ENCODE peak calls at places on chromosomes 12 and 14, in seven cellular contexts. F, P, Q, U, R, W and C are unnamed samples.

GRCh38 chr12:50715174-50715573 is 48.7 kb upstream of the ATF1 start:
- DNase-seq in F (no peak), P (no peak), Q (peak), U (no peak), R (no peak), W (no peak), C (no peak)

GRCh38 chr14:85532981-85533820 is 3.3 kb downstream of the FLRT2 start:
- DNase-seq in F (peak), P (peak), Q (peak), U (peak), R (peak), W (peak), C (no peak)

GRCh38 chr14:33943081-33943480 is 7.8 kb downstream of the EGLN3 start:
- DNase-seq in F (no peak), P (no peak), Q (no peak), U (no peak), R (no peak), W (no peak), C (no peak)

GRCh38 chr14:92937229-92937937 is 14.4 kb downstream of the CHGA start:
- DNase-seq in F (no peak), P (no peak), Q (no peak), U (no peak), R (no peak), W (no peak), C (no peak)

GRCh38 chr14:60757617-60758016 is 23.1 kb downstream of the MNAT1 start:
- DNase-seq in F (no peak), P (peak), Q (peak), U (no peak), R (no peak), W (no peak), C (no peak)

GRCh38 chr14:36952702-36953101 is 219.7 kb downstream of the SLC25A21 start:
- DNase-seq in F (no peak), P (no peak), Q (peak), U (peak), R (no peak), W (no peak), C (no peak)

GRCh38 chr12:127487031-127487430 is 779.9 kb upstream of the TMEM132C start:
- DNase-seq in F (no peak), P (no peak), Q (no peak), U (no peak), R (no peak), W (no peak), C (no peak)

GRCh38 chr12:130929363-130929762 is 24.3 kb upstream of the ADGRD1 start:
- DNase-seq in F (no peak), P (no peak), Q (no peak), U (no peak), R (no peak), W (no peak), C (no peak)

GRCh38 chr12:6039894-6040601 is 84.4 kb downstream of the VWF start:
- DNase-seq in F (peak), P (peak), Q (peak), U (peak), R (peak), W (no peak), C (peak)

GRCh38 chr12:89664441-89664840 is 44.2 kb downstream of the ATP2B1 start:
- DNase-seq in F (no peak), P (no peak), Q (no peak), U (peak), R (no peak), W (no peak), C (no peak)

GRCh38 chr14:39395555-39396254 is 36.5 kb downstream of the FBXO33 start:
- DNase-seq in F (no peak), P (no peak), Q (peak), U (no peak), R (no peak), W (no peak), C (no peak)

GRCh38 chr12:48198619-48198973 is 4.5 kb downstream of the OR10AD1 start:
- DNase-seq in F (no peak), P (no peak), Q (no peak), U (peak), R (peak), W (no peak), C (no peak)

GRCh38 chr14:91170504-91171121 is 56.7 kb downstream of the DGLUCY start:
- DNase-seq in F (no peak), P (no peak), Q (peak), U (no peak), R (no peak), W (no peak), C (no peak)

GRCh38 chr12:49483621-49484020 is 55.2 kb upstream of the KCNH3 start:
- DNase-seq in F (no peak), P (no peak), Q (no peak), U (peak), R (no peak), W (no peak), C (peak)

GRCh38 chr12:112887542-112887941 is 19.2 kb upstream of the OAS1 start:
- DNase-seq in F (no peak), P (no peak), Q (no peak), U (no peak), R (no peak), W (no peak), C (no peak)

GRCh38 chr12:129110575-129110974 is 257.3 kb downstream of the GLT1D1 start:
- DNase-seq in F (no peak), P (no peak), Q (no peak), U (no peak), R (no peak), W (no peak), C (peak)

GRCh38 chr12:131391399-131391798 is 319.5 kb upstream of the SFSWAP start:
- DNase-seq in F (no peak), P (no peak), Q (no peak), U (no peak), R (no peak), W (no peak), C (no peak)

GRCh38 chr12:16880864-16881285 is 274.9 kb upstream of the LMO3 start:
- DNase-seq in F (peak), P (no peak), Q (no peak), U (peak), R (peak), W (peak), C (no peak)

GRCh38 chr12:107283652-107284051 is 190.3 kb upstream of the CRY1 start:
- DNase-seq in F (no peak), P (no peak), Q (no peak), U (no peak), R (no peak), W (no peak), C (no peak)

GRCh38 chr12:94614288-94614721 is 36.1 kb downstream of the TMCC3 start:
- DNase-seq in F (no peak), P (no peak), Q (no peak), U (peak), R (peak), W (peak), C (peak)

GRCh38 chr12:113184900-113185179 is 438 bp downstream of the DDX54 start:
- DNase-seq in F (peak), P (peak), Q (peak), U (peak), R (peak), W (peak), C (peak)

GRCh38 chr12:132007041-132007440 is 57.3 kb downstream of the EP400 start:
- DNase-seq in F (no peak), P (no peak), Q (no peak), U (no peak), R (no peak), W (no peak), C (no peak)

GRCh38 chr14:40981247-40981646 is 625.4 kb upstream of the LRFN5 start:
- DNase-seq in F (no peak), P (no peak), Q (no peak), U (peak), R (no peak), W (no peak), C (peak)

GRCh38 chr14:24441904-24442239 is 704 bp downstream of the SDR39U1 start:
- DNase-seq in F (no peak), P (no peak), Q (peak), U (no peak), R (no peak), W (no peak), C (peak)

GRCh38 chr14:27096091-27096490 is 498.3 kb upstream of the NOVA1 start:
- DNase-seq in F (no peak), P (no peak), Q (no peak), U (no peak), R (no peak), W (no peak), C (no peak)

GRCh38 chr14:103697601-103698379 is 17.5 kb downstream of the XRCC3 start:
- DNase-seq in F (no peak), P (no peak), Q (no peak), U (no peak), R (no peak), W (no peak), C (no peak)

GRCh38 chr12:126982707-126983106 is 1284.3 kb upstream of the TMEM132C start:
- DNase-seq in F (no peak), P (no peak), Q (no peak), U (no peak), R (no peak), W (no peak), C (no peak)

GRCh38 chr14:53495846-53496343 is 342.8 kb upstream of the DDHD1 start:
- DNase-seq in F (no peak), P (no peak), Q (no peak), U (no peak), R (no peak), W (no peak), C (no peak)

GRCh38 chr14:35155962-35156361 is 33.6 kb downstream of the PRORP start:
- DNase-seq in F (no peak), P (peak), Q (peak), U (no peak), R (no peak), W (no peak), C (peak)

GRCh38 chr12:19482036-19482435 is 42.7 kb downstream of the AEBP2 start:
- DNase-seq in F (no peak), P (peak), Q (no peak), U (peak), R (no peak), W (no peak), C (peak)

GRCh38 chr12:74689071-74689655 is 151.5 kb downstream of the ATXN7L3B start:
- DNase-seq in F (no peak), P (peak), Q (peak), U (peak), R (no peak), W (peak), C (peak)

GRCh38 chr12:63820427-63820826 is 24.1 kb upstream of the SRGAP1 start:
- DNase-seq in F (no peak), P (no peak), Q (no peak), U (no peak), R (no peak), W (no peak), C (no peak)

GRCh38 chr14:68734231-68734732 is 58.6 kb downstream of the ZFP36L1 start:
- DNase-seq in F (no peak), P (peak), Q (peak), U (no peak), R (no peak), W (no peak), C (peak)

GRCh38 chr12:101299931-101300330 is 20.0 kb downstream of the UTP20 start:
- DNase-seq in F (no peak), P (no peak), Q (peak), U (no peak), R (no peak), W (no peak), C (no peak)

GRCh38 chr12:111351026-111351425 is 17.9 kb downstream of the PHETA1 start:
- DNase-seq in F (no peak), P (no peak), Q (no peak), U (no peak), R (no peak), W (no peak), C (no peak)

GRCh38 chr12:106871477-106871876 is 84.2 kb upstream of the TMEM263 start:
- DNase-seq in F (no peak), P (peak), Q (peak), U (no peak), R (no peak), W (no peak), C (peak)

DNA sequence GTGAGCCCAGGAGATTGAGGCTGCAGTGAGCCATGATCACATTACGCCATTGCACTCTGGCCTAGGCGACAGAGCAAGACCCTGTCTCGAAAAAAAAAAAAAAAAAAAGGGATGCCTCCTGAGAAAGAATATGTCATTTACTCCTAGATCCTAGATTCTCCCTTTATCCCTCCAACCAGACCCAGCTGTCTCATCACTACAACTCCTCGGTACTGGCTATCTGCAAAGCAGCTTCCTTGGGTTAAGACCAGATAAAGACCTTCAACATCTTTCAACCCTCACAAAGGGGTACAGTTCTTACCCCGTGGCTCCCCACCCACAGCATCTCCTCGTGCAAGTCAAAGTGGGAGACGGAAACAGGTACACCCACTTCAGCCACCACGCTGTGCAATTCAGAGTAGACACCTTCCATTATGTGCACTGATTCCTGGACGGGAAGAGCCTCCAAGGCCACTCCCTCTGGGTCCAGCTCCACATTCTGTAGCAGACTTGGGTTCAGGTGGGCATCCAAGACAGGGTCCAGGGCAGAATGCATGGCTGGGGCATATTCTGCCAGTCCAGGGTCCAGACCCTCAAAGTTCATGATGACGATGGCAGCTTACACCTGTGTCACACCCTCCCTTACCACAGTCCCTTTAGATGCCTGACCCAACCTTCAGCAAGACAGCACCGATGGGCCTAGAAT is 1.1 kb downstream of the PAN2 start:
- DNase-seq in F (no peak), P (no peak), Q (no peak), U (no peak), R (no peak), W (no peak), C (no peak)
- H3K4ac ChIP-seq in F (no peak), P (peak), Q (peak), U (peak), R (no peak), W (peak), C (peak)

DNA sequence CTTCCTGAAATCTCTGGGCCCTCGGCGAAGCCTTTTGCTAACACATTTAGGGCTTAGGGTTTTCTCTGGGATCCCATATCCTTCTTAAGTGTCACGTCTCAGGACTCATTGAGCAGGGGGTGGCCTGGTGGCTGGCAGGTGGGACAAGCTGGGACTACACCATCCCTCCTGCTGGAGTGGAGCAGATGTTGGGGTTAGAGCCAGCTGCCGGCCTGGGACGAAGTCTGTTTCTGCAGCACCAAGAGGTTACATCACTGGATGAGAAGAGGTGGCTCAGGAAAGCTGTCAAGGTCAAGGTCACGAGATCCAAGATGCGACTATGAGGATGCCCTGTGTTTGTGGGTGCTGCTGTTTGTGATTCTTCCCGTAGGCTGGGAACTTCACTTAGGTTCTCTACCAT is 16.3 kb downstream of the SMCO2 start:
- DNase-seq in F (no peak), P (no peak), Q (no peak), U (no peak), R (no peak), W (no peak), C (no peak)
- H3K4ac ChIP-seq in F (no peak), P (no peak), Q (peak), U (no peak), R (no peak), W (no peak), C (no peak)

GRCh38 chr12:2319747-2320146 is 267.0 kb downstream of the CACNA1C start:
- DNase-seq in F (no peak), P (peak), Q (peak), U (peak), R (no peak), W (no peak), C (no peak)

GRCh38 chr12:2319136-2319535 is 266.3 kb downstream of the CACNA1C start:
- DNase-seq in F (no peak), P (no peak), Q (no peak), U (no peak), R (no peak), W (no peak), C (no peak)

GRCh38 chr12:2317819-2318218 is 265.0 kb downstream of the CACNA1C start:
- DNase-seq in F (no peak), P (no peak), Q (no peak), U (no peak), R (peak), W (no peak), C (no peak)

GRCh38 chr12:2314492-2314891 is 261.7 kb downstream of the CACNA1C start:
- DNase-seq in F (no peak), P (no peak), Q (no peak), U (no peak), R (no peak), W (no peak), C (no peak)

GRCh38 chr12:2318286-2318685 is 265.5 kb downstream of the CACNA1C start:
- DNase-seq in F (no peak), P (no peak), Q (no peak), U (no peak), R (no peak), W (no peak), C (no peak)
- H3K4ac ChIP-seq in F (no peak), P (no peak), Q (peak), U (no peak), R (no peak), W (no peak), C (no peak)

GRCh38 chr14:101110729-101111619 is 207.5 kb upstream of the RTL1 start:
- DNase-seq in F (peak), P (no peak), Q (no peak), U (no peak), R (no peak), W (no peak), C (no peak)
- H3K4ac ChIP-seq in F (no peak), P (no peak), Q (no peak), U (no peak), R (no peak), W (no peak), C (no peak)

GRCh38 chr12:122951979-122952892 is 14.0 kb downstream of the ABCB9 start:
- DNase-seq in F (peak), P (peak), Q (peak), U (peak), R (peak), W (peak), C (peak)
- H3K4ac ChIP-seq in F (no peak), P (no peak), Q (peak), U (no peak), R (no peak), W (no peak), C (no peak)

GRCh38 chr12:91804533-91804932 is 341.1 kb downstream of the BTG1 start:
- DNase-seq in F (no peak), P (no peak), Q (peak), U (peak), R (peak), W (no peak), C (peak)

GRCh38 chr12:91805031-91805430 is 340.6 kb downstream of the BTG1 start:
- DNase-seq in F (no peak), P (no peak), Q (no peak), U (no peak), R (no peak), W (no peak), C (no peak)

DNA sequence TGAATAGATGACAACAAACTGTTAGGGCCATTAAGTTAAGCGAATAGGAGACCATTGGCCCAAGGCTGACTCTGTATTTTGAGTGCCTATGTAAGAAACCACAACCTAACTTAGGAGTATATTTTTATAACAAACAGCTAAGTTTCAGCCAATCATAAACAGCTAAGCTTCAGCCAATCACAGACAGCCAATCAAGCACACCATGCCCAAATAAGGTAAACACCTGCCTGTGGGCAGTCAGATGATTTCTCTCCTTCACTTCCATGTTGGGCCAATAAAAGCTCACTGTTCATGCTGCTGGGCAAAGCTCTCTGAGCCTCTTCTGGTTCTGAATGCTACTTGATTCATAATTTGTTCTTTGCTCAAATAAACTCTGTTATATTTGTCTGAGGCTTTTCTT is 344.6 kb downstream of the BTG1 start:
- DNase-seq in F (no peak), P (no peak), Q (no peak), U (no peak), R (no peak), W (no peak), C (no peak)
- H3K4ac ChIP-seq in F (no peak), P (no peak), Q (no peak), U (no peak), R (no peak), W (no peak), C (no peak)